ENCODE peak calls at places on chromosomes 12 and 14, in four cellular contexts. K, U, C and D are unnamed samples.

GRCh38 chr12:26830358-26830757 is 2.6 kb downstream of the ITPR2 start:
- DNase-seq in K (no peak), U (no peak), C (no peak), D (no peak)

GRCh38 chr14:92287987-92288386 is 35.0 kb upstream of the SLC24A4 start:
- DNase-seq in K (no peak), U (no peak), C (no peak), D (no peak)

GRCh38 chr14:74141703-74142102 is 56.9 kb downstream of the LIN52 start:
- DNase-seq in K (no peak), U (no peak), C (no peak), D (no peak)

GRCh38 chr14:22753586-22753985 is 12.9 kb upstream of the OXA1L start:
- DNase-seq in K (no peak), U (no peak), C (no peak), D (no peak)

GRCh38 chr14:92105073-92105844 is 1.1 kb downstream of the ATXN3 start:
- DNase-seq in K (peak), U (no peak), C (no peak), D (no peak)

GRCh38 chr14:90743826-90744225 is 72.4 kb downstream of the TTC7B start:
- DNase-seq in K (no peak), U (no peak), C (no peak), D (no peak)

GRCh38 chr12:11085419-11085818 is 6.7 kb downstream of the TAS2R43 start:
- DNase-seq in K (no peak), U (no peak), C (no peak), D (no peak)

GRCh38 chr12:87274594-87275245 is 754.5 kb downstream of the C12orf50 start:
- DNase-seq in K (no peak), U (no peak), C (no peak), D (no peak)

GRCh38 chr12:5200276-5201087 is 156.8 kb downstream of the KCNA5 start:
- DNase-seq in K (peak), U (no peak), C (no peak), D (peak)

GRCh38 chr12:110698171-110698902 is 9.4 kb upstream of the HVCN1 start:
- DNase-seq in K (peak), U (peak), C (no peak), D (peak)